ENCODE peak calls at places on chromosomes 11 and 22, in seven cellular contexts. N is GM23338, Q is neural progenitor cell, P is MM.1S, Y is GM23248, C is HCT116, M is hepatocyte. E is an unnamed sample.

GRCh38 chr11:44979536-44980399 is 29.1 kb upstream of the TP53I11 start:
- DNase-seq in Q (peak; percentile 44), N (peak; percentile 43), M (no peak), Y (no peak), P (no peak), C (peak; percentile 10), E (peak; percentile 92)

GRCh38 chr11:72058416-72059034 is 21.8 kb downstream of the NUMA1 start:
- DNase-seq in N (no peak), Y (peak; percentile 41), C (no peak), P (no peak), M (no peak), Q (no peak), E (no peak)

GRCh38 chr11:45414082-45414481 is 127.9 kb upstream of the SYT13 start:
- DNase-seq in N (no peak), M (no peak), Y (no peak), P (no peak), C (no peak), Q (peak; percentile 41), E (no peak)

GRCh38 chr11:104625246-104625645 is 273.0 kb downstream of the CASP12 start:
- DNase-seq in P (no peak), M (no peak), Q (no peak), N (no peak), C (no peak), Y (peak; percentile 51), E (peak; percentile 52)

GRCh38 chr11:128695539-128696221 is 1.8 kb downstream of the FLI1 start:
- DNase-seq in Q (no peak), M (no peak), P (peak; percentile 53), N (no peak), C (no peak), Y (peak; percentile 35), E (no peak)

GRCh38 chr22:32904044-32904443 is 102.5 kb downstream of the TIMP3 start:
- DNase-seq in M (peak; percentile 49), Y (peak; percentile 66), C (peak; percentile 51), N (peak; percentile 83), P (peak; percentile 17), Q (peak; percentile 60), E (peak; percentile 2)

GRCh38 chr11:44312876-44313275 is 2.9 kb upstream of the ALX4 start:
- DNase-seq in Q (no peak), N (no peak), M (no peak), Y (no peak), C (no peak), P (no peak), E (no peak)

GRCh38 chr11:14422052-14422813 is 63.2 kb upstream of the RRAS2 start:
- DNase-seq in Y (peak; percentile 100), Q (peak; percentile 81), M (peak; percentile 89), C (peak; percentile 45), N (peak; percentile 91), P (no peak), E (peak; percentile 97)

GRCh38 chr22:29901354-29901753 is 18.4 kb downstream of the MTMR3 start:
- DNase-seq in N (no peak), Q (no peak), M (no peak), C (no peak), P (no peak), Y (no peak), E (no peak)

GRCh38 chr22:27585141-27585540 is 216.4 kb downstream of the MN1 start:
- DNase-seq in Q (peak; percentile 50), P (no peak), Y (peak; percentile 53), M (no peak), C (no peak), N (no peak), E (peak; percentile 77)

GRCh38 chr11:14041040-14041439 is 78.5 kb downstream of the SPON1 start:
- DNase-seq in M (no peak), P (no peak), N (peak; percentile 75), Q (peak; percentile 26), C (peak; percentile 22), Y (no peak), E (peak; percentile 46)

GRCh38 chr22:29388759-29389090 is 355 bp upstream of the AP1B1 start:
- DNase-seq in Q (no peak), C (no peak), N (no peak), P (no peak), M (no peak), Y (no peak), E (no peak)

GRCh38 chr11:132803436-132803835 is 728.9 kb downstream of the OPCML start:
- DNase-seq in P (no peak), C (no peak), Q (no peak), Y (peak; percentile 55), M (no peak), N (no peak), E (no peak)

GRCh38 chr11:101129203-101129943 is at the start of gene PGR:
- DNase-seq in C (no peak), Y (peak; percentile 8), M (peak; percentile 11), Q (peak; percentile 70), P (no peak), N (peak; percentile 55), E (no peak)

GRCh38 chr11:101127348-101127698 is 2.3 kb downstream of the PGR start:
- DNase-seq in M (peak; percentile 28), N (peak; percentile 56), C (no peak), Y (peak; percentile 29), Q (peak; percentile 64), P (peak; percentile 51), E (no peak)

GRCh38 chr11:101128571-101129202 is 926 bp downstream of the PGR start:
- DNase-seq in M (peak; percentile 5), N (peak; percentile 46), Q (peak; percentile 36), P (no peak), Y (no peak), C (no peak), E (no peak)

GRCh38 chr11:101127699-101128570 is 1.7 kb downstream of the PGR start:
- DNase-seq in N (peak; percentile 60), Q (peak; percentile 58), C (no peak), P (no peak), M (peak; percentile 19), Y (peak; percentile 14), E (no peak)

DNA sequence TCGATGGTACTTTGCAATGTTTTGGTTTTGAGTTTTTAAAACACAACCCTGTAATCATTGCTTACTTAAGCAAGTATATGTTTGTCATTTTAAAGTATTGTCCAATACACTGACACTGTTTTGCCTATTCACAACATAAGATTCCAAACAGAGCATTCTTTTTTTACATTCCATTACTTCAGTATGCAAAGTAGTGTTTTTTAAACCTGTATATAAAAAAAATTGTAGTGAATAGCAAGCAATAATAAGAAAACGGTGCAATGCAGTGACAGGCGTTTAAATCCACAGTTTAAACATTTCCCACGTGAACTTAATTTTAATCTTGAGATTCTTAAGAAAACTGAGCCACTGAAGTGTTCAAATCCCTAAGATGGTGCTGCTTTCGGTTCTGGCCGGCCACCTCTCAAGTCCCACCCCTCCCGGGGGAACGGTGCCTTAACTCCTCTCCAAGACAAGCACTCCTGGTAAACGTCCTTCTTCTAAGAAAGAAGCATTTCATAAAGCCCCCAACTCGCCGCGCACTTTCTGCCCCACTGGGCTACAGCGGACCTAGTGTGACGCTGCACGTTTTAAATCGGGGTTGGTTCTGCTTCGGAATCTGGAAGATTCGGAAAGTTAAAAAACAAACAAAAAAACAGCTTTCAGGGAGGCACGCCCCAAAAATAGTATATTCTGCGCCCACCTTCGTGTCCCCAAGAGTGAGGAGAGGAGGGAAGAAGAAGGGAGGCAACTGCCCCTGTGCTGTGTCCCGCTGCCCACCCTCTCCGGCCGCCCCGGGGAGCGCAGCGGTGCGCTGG is 2.9 kb downstream of the PGR start:
- DNase-seq in C (no peak), N (peak; percentile 59), P (peak; percentile 26), Y (peak; percentile 30), M (peak; percentile 8), Q (peak; percentile 58), E (no peak)
- TF ChIP-seq EZH2 in C (no peak), N (peak; percentile 85), P (no peak), Y (no peak), M (no peak), Q (no peak), E (peak; percentile 48)

GRCh38 chr22:40312050-40312449 is 34.2 kb upstream of the ADSL start:
- DNase-seq in P (no peak), Q (no peak), N (no peak), Y (no peak), M (no peak), C (no peak), E (no peak)

GRCh38 chr22:40310771-40311120 is 35.6 kb upstream of the ADSL start:
- DNase-seq in P (no peak), C (no peak), Y (no peak), M (no peak), Q (no peak), N (no peak), E (no peak)

GRCh38 chr22:40310081-40310770 is 36.1 kb upstream of the ADSL start:
- DNase-seq in M (peak; percentile 61), Y (peak; percentile 93), C (no peak), N (no peak), Q (no peak), P (no peak), E (no peak)

GRCh38 chr22:40308999-40309578 is 37.2 kb upstream of the ADSL start:
- DNase-seq in N (no peak), M (no peak), Y (no peak), Q (no peak), P (no peak), C (no peak), E (no peak)

GRCh38 chr22:40313007-40313406 is 33.3 kb upstream of the ADSL start:
- DNase-seq in Q (no peak), C (no peak), Y (peak; percentile 11), M (no peak), N (no peak), P (no peak), E (no peak)
- H3K4me2 ChIP-seq in Q (no peak overlapping the region), C (no peak overlapping the region), Y (no peak overlapping the region), M (no peak overlapping the region), N (no peak overlapping the region), P (no peak overlapping the region), E (no peak overlapping the region)

GRCh38 chr11:127680146-127680545 is 679.6 kb upstream of the KIRREL3 start:
- DNase-seq in Q (no peak), M (peak; percentile 27), P (no peak), N (no peak), C (no peak), Y (no peak), E (no peak)

GRCh38 chr11:127674754-127675153 is 674.2 kb upstream of the KIRREL3 start:
- DNase-seq in M (no peak), Q (no peak), N (no peak), C (no peak), P (no peak), Y (no peak), E (no peak)

GRCh38 chr11:127670372-127670771 is 669.8 kb upstream of the KIRREL3 start:
- DNase-seq in C (no peak), P (no peak), Q (no peak), M (peak; percentile 20), Y (no peak), N (no peak), E (no peak)

GRCh38 chr11:127677813-127678212 is 677.2 kb upstream of the KIRREL3 start:
- DNase-seq in Q (peak; percentile 66), M (no peak), P (no peak), N (no peak), C (no peak), Y (no peak), E (no peak)

GRCh38 chr11:127675602-127676001 is 675.0 kb upstream of the KIRREL3 start:
- DNase-seq in Y (no peak), Q (no peak), M (peak; percentile 7), N (no peak), P (no peak), C (no peak), E (no peak)
- TF ChIP-seq EZH2phosphoT487 in Y (no peak), Q (no peak), M (no peak), N (no peak), P (no peak), C (no peak), E (no peak)

DNA sequence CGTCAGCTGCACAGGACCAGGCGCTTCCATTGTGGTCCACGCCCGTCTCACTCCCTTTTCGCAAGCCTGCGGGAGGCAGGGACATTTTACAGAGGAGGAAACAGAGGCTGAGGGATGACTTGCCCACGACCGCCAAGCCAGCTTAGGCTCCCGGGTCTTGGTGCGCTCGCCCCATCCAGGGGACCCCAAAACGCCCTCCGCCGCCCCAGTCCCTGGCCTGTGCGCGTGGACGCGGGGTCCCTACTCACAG is 300 bp downstream of the WNT11 start:
- DNase-seq in Y (no peak), C (no peak), Q (no peak), M (no peak), N (no peak), P (no peak), E (no peak)
- TF ChIP-seq EZH2 in Y (no peak), C (no peak), Q (peak; percentile 93), M (no peak), N (no peak), P (no peak), E (no peak)

E was measured in PC-3.